ENCODE peak calls at places on chromosomes 4 and X, in eight cellular contexts. S is breast epithelium, I is ovary, N is spleen, R is body of pancreas, W is esophagus squamous epithelium, O is sigmoid colon, K is stomach. T is an unnamed sample.

GRCh38 chr4:127239902-127240575 is 392.7 kb upstream of the INTU start:
- DNase-seq in I (no peak), R (no peak), S (no peak), W (no peak), K (no peak), N (no peak), O (no peak), T (no peak)

GRCh38 chrX:16839852-16840460 is 30.2 kb downstream of the RBBP7 start:
- DNase-seq in O (no peak), S (no peak), W (no peak), R (no peak), I (no peak), N (no peak), K (no peak), T (no peak)

GRCh38 chr4:46404961-46405360 is 15.0 kb upstream of the GABRA2 start:
- DNase-seq in K (no peak), I (no peak), S (peak; percentile 52), W (no peak), N (no peak), R (no peak), O (no peak), T (no peak)

GRCh38 chrX:19194285-19195242 is 72.3 kb upstream of the ADGRG2 start:
- DNase-seq in O (no peak), I (no peak), S (no peak), N (no peak), K (no peak), R (no peak), W (no peak), T (no peak)

GRCh38 chrX:146224442-146224841 is 406.8 kb downstream of the SLITRK2 start:
- DNase-seq in I (no peak), W (no peak), O (no peak), R (no peak), K (no peak), S (no peak), N (no peak), T (no peak)

GRCh38 chr4:167868163-167868562 is 224.2 kb upstream of the ANXA10 start:
- DNase-seq in O (no peak), W (no peak), R (no peak), S (no peak), K (no peak), N (no peak), I (no peak), T (no peak)

GRCh38 chr4:100287569-100287968 is 97.3 kb upstream of the DDIT4L start:
- DNase-seq in O (no peak), K (no peak), R (no peak), I (no peak), N (no peak), S (no peak), W (no peak), T (no peak)

GRCh38 chr4:122930877-122931276 is 8.5 kb upstream of the NUDT6 start:
- DNase-seq in O (no peak), N (no peak), R (no peak), S (no peak), I (no peak), W (no peak), K (no peak), T (no peak)

GRCh38 chr4:174828845-174829701 is at the start of gene GLRA3:
- DNase-seq in R (peak; percentile 57), W (no peak), S (peak; percentile 77), I (peak; percentile 19), O (no peak), N (peak; percentile 81), K (peak; percentile 36), T (no peak)

GRCh38 chr4:152063301-152064235 is 302.8 kb upstream of the GATB start:
- DNase-seq in N (no peak), S (no peak), R (no peak), I (no peak), W (no peak), K (peak; percentile 34), O (no peak), T (no peak)

GRCh38 chr4:94139931-94140612 is 67.6 kb upstream of the SMARCAD1 start:
- DNase-seq in O (no peak), S (no peak), K (no peak), W (no peak), N (no peak), I (no peak), R (no peak), T (no peak)

GRCh38 chr4:61094854-61095598 is 105.1 kb upstream of the ADGRL3 start:
- DNase-seq in R (no peak), K (no peak), W (no peak), I (no peak), N (no peak), O (no peak), S (no peak), T (no peak)

GRCh38 chr4:15010038-15010585 is 7.8 kb downstream of the CPEB2 start:
- DNase-seq in I (no peak), K (no peak), O (no peak), N (no peak), R (no peak), S (no peak), W (no peak), T (no peak)

GRCh38 chr4:3227878-3228675 is 20.9 kb upstream of the MSANTD1 start:
- DNase-seq in K (no peak), W (no peak), N (no peak), R (no peak), I (no peak), S (no peak), O (peak; percentile 49), T (no peak)

GRCh38 chrX:3144651-3145050 is 103.4 kb downstream of the ARSF start:
- DNase-seq in S (no peak), W (no peak), N (no peak), I (no peak), O (no peak), R (no peak), K (no peak), T (no peak)

GRCh38 chrX:3142259-3143042 is 101.2 kb downstream of the ARSF start:
- DNase-seq in W (no peak), K (no peak), S (no peak), R (no peak), O (no peak), N (no peak), I (no peak), T (no peak)

GRCh38 chrX:3143043-3143799 is 102.0 kb downstream of the ARSF start:
- DNase-seq in N (no peak), I (no peak), K (no peak), O (no peak), S (no peak), W (no peak), R (no peak), T (no peak)

GRCh38 chrX:3141031-3141430 is 99.8 kb downstream of the ARSF start:
- DNase-seq in O (no peak), I (no peak), S (no peak), K (no peak), N (no peak), R (no peak), W (no peak), T (no peak)

DNA sequence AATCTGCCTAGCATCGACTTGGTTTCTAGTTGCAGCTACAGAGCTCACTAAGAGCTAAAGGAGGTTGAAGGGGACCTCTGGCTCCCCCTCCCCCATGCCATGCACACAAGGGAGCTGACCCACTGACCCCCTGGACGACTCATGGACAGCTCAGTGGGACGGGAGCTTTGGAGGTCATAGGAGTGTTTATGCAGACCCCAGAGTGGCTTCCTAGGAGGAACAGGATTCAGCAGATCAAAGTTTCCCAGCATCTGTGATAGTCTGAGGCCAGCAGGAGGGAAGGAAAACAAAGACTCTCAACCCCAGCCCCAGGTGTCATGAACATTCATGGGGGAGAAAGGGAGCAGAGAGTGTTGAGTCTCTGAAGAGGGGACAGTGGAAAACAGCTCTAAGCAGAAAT is 104.4 kb downstream of the ARSF start:
- DNase-seq in K (no peak), R (no peak), N (no peak), W (no peak), S (no peak), I (no peak), O (no peak), T (no peak)
- H3K4me3 ChIP-seq in K (no peak overlapping the region), R (no peak overlapping the region), N (no peak overlapping the region), W (no peak overlapping the region), S (no peak overlapping the region), I (no peak overlapping the region), O (no peak overlapping the region), T (no peak overlapping the region)

GRCh38 chrX:119398974-119399771 is at the start of gene SLC25A43:
- DNase-seq in W (no peak), I (peak; percentile 52), K (peak; percentile 49), S (no peak), O (peak; percentile 76), R (peak; percentile 23), N (peak; percentile 87), T (peak; percentile 88)
- TF ChIP-seq POLR2A in W (peak; percentile 60), I (no peak), K (no peak), S (no peak), O (no peak), R (peak; percentile 29), N (no peak), T (no peak)

DNA sequence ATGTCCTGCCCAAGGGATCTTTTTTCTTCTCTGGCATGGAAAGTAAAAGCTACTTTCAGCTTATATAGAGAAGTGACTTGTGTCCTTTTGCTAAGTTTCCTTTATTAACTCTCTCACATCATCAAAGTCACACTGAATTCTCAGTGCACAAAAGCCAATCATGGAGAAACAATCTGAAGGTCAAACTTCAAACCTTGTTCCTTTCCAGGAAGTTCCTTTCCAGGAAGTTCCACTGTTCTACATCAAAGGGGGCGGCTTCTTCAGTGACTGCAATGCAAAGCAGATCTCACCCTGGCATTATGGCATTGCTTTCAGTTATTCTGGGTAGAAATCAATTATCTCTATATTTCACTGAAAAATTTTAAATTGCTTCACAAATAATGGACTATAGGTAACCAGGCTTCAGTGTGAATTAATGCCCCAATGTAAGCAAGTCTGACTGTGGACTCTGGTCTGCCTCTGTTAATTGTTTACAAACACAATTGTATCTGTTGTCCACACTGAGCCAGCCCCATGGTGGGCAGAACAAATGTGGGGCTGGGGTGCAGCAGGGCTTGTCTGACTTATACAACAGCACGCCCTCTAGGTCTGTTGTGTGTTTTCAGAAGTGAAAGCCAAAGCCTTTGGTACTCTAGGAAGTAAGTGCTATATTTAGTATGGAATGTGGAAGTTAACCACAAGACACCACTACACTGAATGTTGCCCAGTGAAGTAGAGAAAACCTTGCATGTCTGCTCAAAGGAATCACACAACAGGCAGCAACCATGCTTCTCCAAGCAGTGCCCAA is 98.8 kb downstream of the CDS1 start:
- DNase-seq in K (no peak), R (no peak), O (no peak), N (no peak), I (no peak), W (no peak), S (no peak), T (no peak)
- TF ChIP-seq CTCF in K (no peak), R (no peak), O (no peak), N (no peak), I (no peak), W (no peak), S (no peak), T (no peak)

GRCh38 chr4:164935363-164935762 is 42.1 kb downstream of the TRIM61 start:
- DNase-seq in N (no peak), O (no peak), W (no peak), K (no peak), S (no peak), R (no peak), I (no peak), T (no peak)
- H3K4me3 ChIP-seq in N (no peak overlapping the region), O (no peak overlapping the region), W (no peak overlapping the region), K (no peak overlapping the region), S (no peak overlapping the region), R (no peak overlapping the region), I (no peak overlapping the region), T (no peak overlapping the region)

DNA sequence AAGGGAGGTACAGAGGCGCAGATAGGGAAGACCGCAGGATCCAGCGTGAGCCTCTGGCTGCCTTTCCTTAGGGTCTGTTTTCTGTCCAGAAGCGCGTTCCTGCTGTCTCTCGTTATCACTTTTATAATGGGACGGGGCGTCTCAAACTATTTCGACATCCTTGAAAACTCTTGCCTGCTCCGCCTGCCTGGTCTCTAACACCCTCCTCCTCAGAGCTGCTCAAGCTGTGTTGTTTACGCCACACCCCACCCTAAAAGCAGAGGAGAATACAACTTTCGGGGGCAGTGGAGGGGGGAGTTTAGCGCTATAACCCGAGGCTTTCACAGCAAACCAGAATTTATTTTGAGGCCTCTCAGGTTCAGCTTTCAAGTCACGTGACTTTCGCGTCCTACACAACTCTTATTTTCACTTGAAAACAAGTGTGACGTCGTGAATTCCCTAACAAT is 646 bp upstream of the FAM3A start:
- DNase-seq in K (no peak), O (peak; percentile 86), N (no peak), I (no peak), R (no peak), W (no peak), S (no peak), T (no peak)
- TF ChIP-seq POLR2A in K (no peak), O (no peak), N (no peak), I (no peak), R (no peak), W (no peak), S (no peak), T (no peak)

T was measured in lower leg skin.